ENCODE peak calls at places on chromosomes 1 and 21, in ten cellular contexts. G, X, I, O, D, Y, M, F, E and J are unnamed samples. For H3K4me1, the result is how much of the 10 kb centered on the place peaks cover.

GRCh38 chr1:117312453-117313138 is 54.7 kb upstream of the MAN1A2 start:
- DNase-seq in D (peak), M (no peak), Y (no peak), X (no peak), E (peak), G (no peak), O (peak), F (peak), I (no peak), J (no peak)

GRCh38 chr1:113391643-113392271 is 1.4 kb downstream of the MAGI3 start:
- DNase-seq in Y (no peak), O (no peak), D (no peak), F (no peak), E (peak), G (no peak), M (no peak), I (no peak), X (no peak), J (no peak)

GRCh38 chr1:44810101-44810761 is 1.9 kb downstream of the BTBD19 start:
- DNase-seq in I (peak), X (peak), G (no peak), M (no peak), Y (peak), F (no peak), D (peak), E (peak), O (no peak), J (no peak)

GRCh38 chr1:24536391-24536840 is 19.5 kb upstream of the NCMAP start:
- DNase-seq in D (peak), Y (no peak), M (no peak), O (no peak), F (peak), I (no peak), E (no peak), X (no peak), G (no peak), J (no peak)

GRCh38 chr1:169615803-169616202 is 14.1 kb downstream of the SELP start:
- DNase-seq in O (no peak), Y (no peak), F (no peak), I (no peak), G (no peak), E (no peak), D (no peak), M (no peak), X (no peak), J (no peak)

GRCh38 chr1:36752891-36753361 is 270.2 kb upstream of the CSF3R start:
- DNase-seq in I (no peak), G (no peak), X (no peak), Y (no peak), M (no peak), E (peak), F (no peak), O (no peak), D (no peak), J (no peak)

GRCh38 chr1:161115132-161115711 is 2.6 kb downstream of the PFDN2 start:
- DNase-seq in X (no peak), Y (no peak), F (peak), M (no peak), G (no peak), I (no peak), O (no peak), E (peak), D (peak), J (no peak)

GRCh38 chr21:42243026-42243425 is 24.1 kb downstream of the ABCG1 start:
- DNase-seq in I (no peak), D (no peak), O (no peak), F (no peak), M (no peak), Y (no peak), G (no peak), E (no peak), X (no peak), J (no peak)

GRCh38 chr1:90000934-90001676 is 6.2 kb downstream of the ZNF326 start:
- DNase-seq in Y (no peak), O (peak), G (no peak), I (no peak), D (no peak), F (no peak), E (no peak), M (no peak), X (no peak), J (no peak)

GRCh38 chr1:8426996-8427395 is 109.1 kb downstream of the SLC45A1 start:
- DNase-seq in I (no peak), O (no peak), F (no peak), M (no peak), G (no peak), Y (no peak), E (no peak), X (no peak), D (no peak), J (no peak)

GRCh38 chr1:8427986-8428385 is 110.1 kb downstream of the SLC45A1 start:
- DNase-seq in E (no peak), G (no peak), Y (no peak), X (no peak), D (no peak), O (no peak), M (no peak), I (peak), F (no peak), J (no peak)

GRCh38 chr1:8429549-8430105 is 111.7 kb downstream of the SLC45A1 start:
- DNase-seq in E (no peak), O (no peak), D (no peak), G (no peak), Y (no peak), X (no peak), F (no peak), I (no peak), M (no peak), J (no peak)

GRCh38 chr1:8427493-8427892 is 109.6 kb downstream of the SLC45A1 start:
- DNase-seq in G (no peak), X (no peak), E (no peak), Y (no peak), O (no peak), I (no peak), M (no peak), F (no peak), D (no peak), J (no peak)

GRCh38 chr1:8428441-8428840 is 110.5 kb downstream of the SLC45A1 start:
- DNase-seq in G (no peak), M (no peak), X (no peak), I (no peak), D (no peak), E (no peak), F (no peak), Y (no peak), O (no peak), J (no peak)
- H3K4me1 ChIP-seq in G (under half), M (under half), X (half or more), I (under half), D (under half), E (under half), F (under half), Y (under half), O (under half), J (under half)

GRCh38 chr1:153288634-153289275 is 24.0 kb downstream of the PGLYRP3 start:
- DNase-seq in M (peak), Y (no peak), O (peak), I (no peak), E (peak), G (no peak), X (no peak), F (peak), D (no peak), J (peak)
- H3K27ac ChIP-seq in M (no peak), Y (no peak), O (no peak), I (no peak), E (no peak), G (peak), X (no peak), F (no peak), D (no peak), J (no peak)

GRCh38 chr1:18373882-18374493 is 106.7 kb upstream of the KLHDC7A start:
- DNase-seq in Y (no peak), F (no peak), G (no peak), I (no peak), X (no peak), M (no peak), O (peak), D (no peak), E (no peak), J (no peak)
- TF ChIP-seq CTCF in Y (no peak), F (peak), G (peak), I (no peak), X (no peak), M (no peak), O (peak), D (no peak), E (peak), J (peak)

GRCh38 chr1:63713041-63713440 is 60.8 kb upstream of the ROR1 start:
- DNase-seq in D (no peak), F (no peak), X (no peak), M (no peak), O (no peak), Y (no peak), E (no peak), I (no peak), G (no peak), J (no peak)
- H3K4me1 ChIP-seq in D (under half), F (under half), X (under half), M (under half), O (under half), Y (under half), E (under half), I (under half), G (under half), J (under half)

GRCh38 chr1:59045636-59046035 is 251.3 kb upstream of the FGGY start:
- DNase-seq in X (no peak), I (no peak), D (no peak), O (no peak), Y (no peak), F (no peak), E (no peak), M (no peak), G (no peak), J (no peak)
- H3K27ac ChIP-seq in X (no peak), I (no peak), D (no peak), O (no peak), Y (no peak), F (no peak), E (no peak), M (no peak), G (no peak), J (no peak)

GRCh38 chr21:43866659-43867331 is 1.8 kb downstream of the AGPAT3 start:
- DNase-seq in O (no peak), X (no peak), M (no peak), F (no peak), I (no peak), Y (no peak), E (peak), G (no peak), D (no peak), J (no peak)

GRCh38 chr21:43864806-43865470 is at the start of gene AGPAT3:
- DNase-seq in M (no peak), O (peak), X (peak), G (no peak), I (no peak), F (no peak), D (peak), E (peak), Y (no peak), J (no peak)

GRCh38 chr21:43865471-43866181 is 603 bp downstream of the AGPAT3 start:
- DNase-seq in X (peak), I (no peak), O (peak), M (no peak), Y (no peak), F (no peak), E (peak), G (no peak), D (peak), J (no peak)

GRCh38 chr21:43866233-43866632 is 1.2 kb downstream of the AGPAT3 start:
- DNase-seq in X (peak), M (no peak), O (peak), F (no peak), I (no peak), Y (no peak), E (peak), D (peak), G (no peak), J (no peak)

DNA sequence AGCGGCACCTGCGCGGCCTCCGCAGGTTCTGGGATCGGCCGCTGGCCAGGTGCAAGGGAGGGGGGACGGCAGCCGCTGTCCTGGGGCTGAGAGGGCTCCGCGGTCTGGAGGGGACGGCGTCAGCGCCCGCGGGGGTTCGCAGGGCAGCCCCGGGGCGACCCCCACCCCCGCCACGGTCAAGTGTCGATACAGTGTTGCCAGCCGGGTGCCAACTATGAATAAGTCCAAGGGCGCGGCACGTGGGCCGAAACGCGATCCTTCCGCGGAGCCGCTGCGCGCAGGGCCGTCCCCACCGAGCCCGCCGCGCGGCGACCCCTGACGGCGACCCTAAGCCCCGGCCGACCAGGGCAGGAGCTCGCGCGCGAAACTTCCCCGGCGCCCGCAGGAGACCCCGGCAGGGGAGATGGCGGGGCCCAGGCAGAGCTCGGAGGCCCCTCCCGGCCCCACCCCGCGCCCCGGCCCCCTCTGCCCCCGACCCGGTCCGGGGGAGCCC is 664 bp upstream of the AGPAT3 start:
- DNase-seq in M (no peak), G (no peak), D (peak), I (no peak), F (peak), O (peak), Y (peak), E (peak), X (peak), J (no peak)
- TF ChIP-seq CTCF in M (no peak), G (no peak), D (no peak), I (no peak), F (no peak), O (no peak), Y (no peak), E (no peak), X (no peak), J (no peak)

DNA sequence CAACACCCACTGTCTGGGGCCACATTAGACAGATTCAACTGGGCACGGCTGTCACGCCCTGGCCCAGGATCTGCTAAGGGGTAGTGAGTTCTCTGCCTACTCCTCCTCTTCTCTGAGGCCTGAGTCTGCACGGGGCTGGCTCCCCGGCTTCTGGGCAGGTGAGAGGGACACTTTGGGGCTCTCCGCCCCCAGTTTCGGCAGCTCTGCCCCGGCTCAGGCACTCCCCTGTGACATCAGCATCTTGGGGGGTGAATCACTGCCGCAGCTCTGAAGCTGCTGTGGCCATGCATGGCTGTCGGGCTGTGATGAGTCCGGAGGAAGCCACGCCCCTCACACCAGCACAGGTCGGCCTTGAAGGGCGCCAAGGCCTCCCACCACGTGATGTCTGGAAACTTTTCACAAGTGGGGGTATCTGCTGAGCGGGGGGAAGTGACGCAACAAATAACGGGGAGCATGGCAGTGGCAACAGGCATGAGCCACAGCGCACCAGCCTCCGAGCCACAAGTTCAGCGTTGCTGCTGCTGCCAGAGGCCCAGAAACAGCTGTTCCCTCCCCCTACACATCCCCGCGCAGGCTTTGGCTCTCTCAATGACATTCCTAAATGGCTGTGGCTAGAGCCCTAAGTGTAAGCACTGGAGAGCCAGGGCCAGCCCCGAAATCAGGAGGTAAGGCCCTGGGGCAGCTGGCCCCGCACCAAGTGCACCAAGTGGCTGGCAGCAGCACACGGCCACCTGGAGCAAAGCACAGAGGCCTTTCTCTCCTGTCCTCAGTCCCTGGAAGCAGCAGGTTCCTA is 26.3 kb downstream of the ZBTB17 start:
- DNase-seq in E (no peak), I (peak), O (peak), G (peak), X (peak), D (peak), Y (peak), F (peak), M (peak), J (peak)
- H3K4me1 ChIP-seq in E (under half), I (half or more), O (under half), G (half or more), X (half or more), D (half or more), Y (under half), F (under half), M (half or more), J (half or more)

GRCh38 chr1:76109901-76110560 is 35.5 kb downstream of the ST6GALNAC3 start:
- DNase-seq in I (no peak), X (no peak), G (no peak), Y (no peak), O (no peak), E (no peak), D (no peak), M (no peak), F (no peak), J (no peak)

GRCh38 chr1:76106719-76107235 is 32.2 kb downstream of the ST6GALNAC3 start:
- DNase-seq in Y (no peak), F (no peak), O (no peak), M (no peak), E (no peak), X (no peak), G (no peak), D (no peak), I (no peak), J (no peak)

GRCh38 chr1:76109404-76109803 is 34.9 kb downstream of the ST6GALNAC3 start:
- DNase-seq in D (no peak), I (no peak), G (no peak), M (no peak), O (no peak), X (no peak), Y (no peak), E (no peak), F (no peak), J (no peak)

GRCh38 chr1:76113446-76113845 is 38.9 kb downstream of the ST6GALNAC3 start:
- DNase-seq in I (no peak), M (no peak), G (no peak), O (no peak), E (no peak), X (no peak), F (no peak), D (no peak), Y (no peak), J (no peak)

DNA sequence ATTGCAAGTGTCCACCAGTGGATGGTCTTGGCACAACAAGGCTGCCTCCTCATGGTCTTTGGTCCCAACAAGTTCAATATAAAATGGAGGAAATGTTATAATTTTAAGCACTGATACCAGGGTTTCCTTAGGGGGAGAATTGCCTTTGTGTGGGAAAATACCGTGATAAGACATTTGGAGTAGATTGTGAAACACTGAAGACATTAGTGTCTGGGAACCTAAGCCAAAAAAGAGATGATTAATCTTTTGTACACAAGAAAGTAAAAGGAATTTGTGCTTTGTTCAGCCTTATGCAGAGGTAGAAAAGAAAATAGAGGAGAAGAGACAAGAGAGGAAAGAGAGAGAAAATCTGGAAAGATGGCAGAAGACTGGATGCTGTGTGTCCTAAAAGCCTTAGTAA is 36.1 kb downstream of the ST6GALNAC3 start:
- DNase-seq in G (no peak), Y (no peak), E (no peak), I (no peak), X (no peak), F (no peak), D (peak), O (no peak), M (no peak), J (no peak)
- H3K27ac ChIP-seq in G (no peak), Y (no peak), E (no peak), I (no peak), X (no peak), F (no peak), D (no peak), O (no peak), M (no peak), J (no peak)